ENCODE peak calls at places on chromosomes 2 and 18, in five cellular contexts. One of them, this sample, is unnamed.

GRCh38 chr2:44772131-44772530 is 169.4 kb upstream of the SIX3 start:
- DNase-seq in T-cell: no peak
- DNase-seq in KG1: no peak
- DNase-seq in C1 segment of cervical spinal cord: no peak
- DNase-seq in NCI-H774: peak; percentile 28
- DNase-seq in this sample: no peak

GRCh38 chr2:65026154-65026553 is 30.1 kb upstream of the CEP68 start:
- DNase-seq in T-cell: no peak
- DNase-seq in KG1: no peak
- DNase-seq in C1 segment of cervical spinal cord: no peak
- DNase-seq in NCI-H774: no peak
- DNase-seq in this sample: no peak

GRCh38 chr18:77113361-77114069 is 19.1 kb downstream of the MBP start:
- DNase-seq in T-cell: no peak
- DNase-seq in KG1: no peak
- DNase-seq in C1 segment of cervical spinal cord: no peak
- DNase-seq in NCI-H774: no peak
- DNase-seq in this sample: no peak

GRCh38 chr2:70994445-70995226 is at the start of gene TEX261:
- DNase-seq in T-cell: peak; percentile 76
- DNase-seq in KG1: peak; percentile 87
- DNase-seq in C1 segment of cervical spinal cord: peak; percentile 75
- DNase-seq in NCI-H774: peak; percentile 85
- DNase-seq in this sample: peak; percentile 33

GRCh38 chr2:62014102-62014501 is 108.6 kb downstream of the COMMD1 start:
- DNase-seq in T-cell: no peak
- DNase-seq in KG1: no peak
- DNase-seq in C1 segment of cervical spinal cord: peak; percentile 75
- DNase-seq in NCI-H774: no peak
- DNase-seq in this sample: no peak

GRCh38 chr2:98901702-98902101 is 34.3 kb downstream of the CRACDL start:
- DNase-seq in T-cell: no peak
- DNase-seq in KG1: no peak
- DNase-seq in C1 segment of cervical spinal cord: no peak
- DNase-seq in NCI-H774: no peak
- DNase-seq in this sample: no peak

GRCh38 chr2:37944268-37944667 is 19.2 kb downstream of the RMDN2 start:
- DNase-seq in T-cell: no peak
- DNase-seq in KG1: no peak
- DNase-seq in C1 segment of cervical spinal cord: no peak
- DNase-seq in NCI-H774: no peak
- DNase-seq in this sample: no peak

GRCh38 chr2:232382331-232383225 is 4.0 kb downstream of the ALPP start:
- DNase-seq in T-cell: no peak
- DNase-seq in KG1: no peak
- DNase-seq in C1 segment of cervical spinal cord: no peak
- DNase-seq in NCI-H774: no peak
- DNase-seq in this sample: no peak

GRCh38 chr18:35457140-35457704 is 40.5 kb downstream of the INO80C start:
- DNase-seq in T-cell: no peak
- DNase-seq in KG1: no peak
- DNase-seq in C1 segment of cervical spinal cord: no peak
- DNase-seq in NCI-H774: no peak
- DNase-seq in this sample: no peak

GRCh38 chr2:74816540-74817331 is 17.2 kb upstream of the HK2 start:
- DNase-seq in T-cell: no peak
- DNase-seq in KG1: no peak
- DNase-seq in C1 segment of cervical spinal cord: no peak
- DNase-seq in NCI-H774: peak; percentile 12
- DNase-seq in this sample: no peak

GRCh38 chr2:236568068-236568921 is 1.3 kb upstream of the ACKR3 start:
- DNase-seq in T-cell: no peak
- DNase-seq in KG1: no peak
- DNase-seq in C1 segment of cervical spinal cord: peak; percentile 23
- DNase-seq in NCI-H774: no peak
- DNase-seq in this sample: no peak

GRCh38 chr2:101113441-101114267 is 37.5 kb downstream of the TBC1D8 start:
- DNase-seq in T-cell: no peak
- DNase-seq in KG1: no peak
- DNase-seq in C1 segment of cervical spinal cord: no peak
- DNase-seq in NCI-H774: peak; percentile 55
- DNase-seq in this sample: no peak

GRCh38 chr2:70104231-70105111 is 17.2 kb downstream of the PCBP1 start:
- DNase-seq in T-cell: no peak
- DNase-seq in KG1: peak; percentile 77
- DNase-seq in C1 segment of cervical spinal cord: no peak
- DNase-seq in NCI-H774: no peak
- DNase-seq in this sample: peak; percentile 43

GRCh38 chr2:177262958-177263450 is 1.5 kb downstream of the NFE2L2 start:
- DNase-seq in T-cell: no peak
- DNase-seq in KG1: no peak
- DNase-seq in C1 segment of cervical spinal cord: no peak
- DNase-seq in NCI-H774: no peak
- DNase-seq in this sample: no peak

GRCh38 chr2:150788741-150789140 is 301.3 kb upstream of the RND3 start:
- DNase-seq in T-cell: no peak
- DNase-seq in KG1: no peak
- DNase-seq in C1 segment of cervical spinal cord: no peak
- DNase-seq in NCI-H774: no peak
- DNase-seq in this sample: no peak

GRCh38 chr18:63346471-63347183 is 20.4 kb downstream of the KDSR start:
- DNase-seq in T-cell: no peak
- DNase-seq in KG1: no peak
- DNase-seq in C1 segment of cervical spinal cord: no peak
- DNase-seq in NCI-H774: no peak
- DNase-seq in this sample: no peak

GRCh38 chr2:201860541-201861154 is 54.3 kb downstream of the CDK15 start:
- DNase-seq in T-cell: no peak
- DNase-seq in KG1: peak; percentile 39
- DNase-seq in C1 segment of cervical spinal cord: peak; percentile 51
- DNase-seq in NCI-H774: peak; percentile 25
- DNase-seq in this sample: no peak

GRCh38 chr2:203412555-203413331 is 84.5 kb downstream of the ABI2 start:
- DNase-seq in T-cell: no peak
- DNase-seq in KG1: no peak
- DNase-seq in C1 segment of cervical spinal cord: no peak
- DNase-seq in NCI-H774: no peak
- DNase-seq in this sample: no peak

GRCh38 chr2:8524388-8524787 is 157.5 kb upstream of the ID2 start:
- DNase-seq in T-cell: no peak
- DNase-seq in KG1: no peak
- DNase-seq in C1 segment of cervical spinal cord: no peak
- DNase-seq in NCI-H774: no peak
- DNase-seq in this sample: no peak